ENCODE peak calls at places on chromosomes 7 and 10, in four cellular contexts. D is IMR-90, P is H1, J is neuronal stem cell. O is an unnamed sample.
A peak's percentile ranks its signal among the peaks of the same experiment; 100 is the strongest.

GRCh38 chr10:116124777-116125176 is 148.2 kb downstream of the GFRA1 start:
- DNase-seq in D (no peak), P (peak; percentile 39), J (no peak), O (no peak)

GRCh38 chr10:3143366-3143765 is 29.2 kb downstream of the PITRM1 start:
- DNase-seq in D (no peak), P (no peak), J (no peak), O (no peak)

GRCh38 chr10:89206402-89207180 is 526 bp downstream of the CH25H start:
- DNase-seq in D (peak; percentile 24), P (no peak), J (peak; percentile 8), O (no peak)

GRCh38 chr10:88169037-88169319 is 305.6 kb downstream of the PTEN start:
- DNase-seq in D (no peak), P (no peak), J (no peak), O (no peak)

GRCh38 chr10:72736176-72736795 is 44.3 kb downstream of the MCU start:
- DNase-seq in D (peak; percentile 49), P (no peak), J (no peak), O (peak; percentile 58)

GRCh38 chr10:33162248-33162575 is 172.3 kb downstream of the NRP1 start:
- DNase-seq in D (no peak), P (no peak), J (no peak), O (no peak)

GRCh38 chr10:13372524-13372923 is 24.4 kb upstream of the SEPHS1 start:
- DNase-seq in D (no peak), P (no peak), J (no peak), O (no peak)

GRCh38 chr10:14306201-14306600 is 24.5 kb downstream of the FRMD4A start:
- DNase-seq in D (no peak), P (no peak), J (no peak), O (no peak)

GRCh38 chr7:14021069-14021468 is 31.6 kb upstream of the ETV1 start:
- DNase-seq in D (peak; percentile 84), P (no peak), J (no peak), O (peak; percentile 27)

GRCh38 chr7:16846611-16847165 is 35.1 kb downstream of the AGR3 start:
- DNase-seq in D (no peak), P (no peak), J (no peak), O (no peak)

GRCh38 chr10:6501931-6502330 is 78.1 kb downstream of the PRKCQ start:
- DNase-seq in D (no peak), P (no peak), J (no peak), O (no peak)

GRCh38 chr10:43110318-43111071 is 27.8 kb upstream of the CSGALNACT2 start:
- DNase-seq in D (peak; percentile 57), P (no peak), J (no peak), O (peak; percentile 13)

GRCh38 chr10:96794786-96795733 is 37.0 kb upstream of the LCOR start:
- DNase-seq in D (no peak), P (no peak), J (no peak), O (no peak)

GRCh38 chr10:118581340-118581739 is 14.1 kb downstream of the PRLHR start:
- DNase-seq in D (no peak), P (no peak), J (no peak), O (no peak)

GRCh38 chr7:93551063-93551895 is 23.2 kb downstream of the CALCR start:
- DNase-seq in D (peak; percentile 56), P (no peak), J (peak; percentile 33), O (peak; percentile 74)

GRCh38 chr10:86334515-86335085 is 32.0 kb downstream of the GRID1 start:
- DNase-seq in D (no peak), P (peak; percentile 36), J (no peak), O (peak; percentile 80)

GRCh38 chr10:85420501-85421191 is 945.9 kb downstream of the GRID1 start:
- DNase-seq in D (no peak), P (peak; percentile 43), J (peak; percentile 73), O (peak; percentile 96)

GRCh38 chr10:114346176-114347031 is 57.9 kb downstream of the AFAP1L2 start:
- DNase-seq in D (no peak), P (no peak), J (no peak), O (no peak)

GRCh38 chr10:6951771-6952170 is 371.7 kb upstream of the PRKCQ start:
- DNase-seq in D (no peak), P (no peak), J (no peak), O (no peak)

GRCh38 chr7:78083466-78084120 is 285.0 kb downstream of the PHTF2 start:
- DNase-seq in D (peak; percentile 64), P (no peak), J (no peak), O (no peak)

GRCh38 chr7:2811476-2812118 is 32.5 kb downstream of the GNA12 start:
- DNase-seq in D (no peak), P (no peak), J (no peak), O (no peak)

GRCh38 chr10:69895759-69896158 is 94.1 kb downstream of the COL13A1 start:
- DNase-seq in D (peak; percentile 78), P (no peak), J (no peak), O (no peak)

GRCh38 chr7:101494602-101495329 is 132.1 kb downstream of the COL26A1 start:
- DNase-seq in D (no peak), P (no peak), J (no peak), O (peak; percentile 81)

GRCh38 chr10:48996-49395 is at the start of gene TUBB8:
- DNase-seq in D (no peak), P (no peak), J (no peak), O (no peak)

GRCh38 chr10:113304726-113305125 is 248.1 kb upstream of the HABP2 start:
- DNase-seq in D (no peak), P (no peak), J (no peak), O (peak; percentile 36)

GRCh38 chr7:157009170-157009777 is 1.2 kb downstream of the MNX1 start:
- DNase-seq in D (no peak), P (no peak), J (no peak), O (peak; percentile 73)

GRCh38 chr10:125117941-125118630 is 42.3 kb downstream of the CTBP2 start:
- DNase-seq in D (no peak), P (no peak), J (no peak), O (no peak)
- H3K4me1 ChIP-seq in D (peaks cover 24% of the 10 kb centered on the region), P (peaks cover 20% of the 10 kb centered on the region), J (peaks cover 6% of the 10 kb centered on the region), O (peaks cover 13% of the 10 kb centered on the region)

GRCh38 chr7:128791968-128792319 is at the start of gene CCDC136:
- DNase-seq in D (peak; percentile 27), P (no peak), J (no peak), O (no peak)
- H2BK15ac ChIP-seq in D (no peak within 1 kb of the TSS), P (no peak within 1 kb of the TSS), J (peak within 1 kb of the TSS; percentile 97), O (no peak within 1 kb of the TSS)

DNA sequence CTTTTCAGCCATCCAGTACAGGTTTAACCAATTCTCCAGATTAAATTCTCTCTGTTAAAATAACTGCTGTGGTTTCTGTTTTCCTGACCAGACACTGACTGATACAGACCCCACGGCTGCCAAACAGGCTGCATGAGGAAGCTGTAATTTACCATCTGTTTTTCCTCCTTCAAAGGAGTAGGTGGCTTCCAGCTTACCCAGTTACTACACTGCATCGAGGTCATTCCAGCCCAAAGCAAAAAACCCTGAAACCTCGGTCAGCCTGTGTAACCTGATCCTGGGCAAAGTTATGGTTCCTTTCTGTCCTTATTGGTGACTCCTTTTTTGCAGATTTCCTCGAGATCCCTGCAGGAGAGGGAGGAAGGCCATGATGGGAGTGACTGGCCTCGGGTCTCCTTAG is 27.9 kb upstream of the LOXL4 start:
- DNase-seq in D (peak; percentile 49), P (no peak), J (no peak), O (peak; percentile 22)
- H3K4me3 ChIP-seq in D (no peak overlapping the region), P (no peak overlapping the region), J (no peak overlapping the region), O (no peak overlapping the region)

GRCh38 chr7:44615793-44616192 is 9.4 kb downstream of the OGDH start:
- DNase-seq in D (no peak), P (no peak), J (no peak), O (no peak)
- H3K4me1 ChIP-seq in D (peaks cover 5% of the 10 kb centered on the region), P (no peaks in the 10 kb centered on the region), J (no peaks in the 10 kb centered on the region), O (peaks cover 3% of the 10 kb centered on the region)

GRCh38 chr7:250523-250922 is 39.4 kb upstream of the FOXL3 start:
- DNase-seq in D (no peak), P (no peak), J (no peak), O (no peak)
- H2BK15ac ChIP-seq in D (no peak overlapping the region), P (no peak overlapping the region), J (no peak overlapping the region), O (no peak overlapping the region)

GRCh38 chr10:99533496-99534455 is 1.0 kb downstream of the NKX2-3 start:
- DNase-seq in D (no peak), P (no peak), J (no peak), O (no peak)
- H3K4me3 ChIP-seq in D (no peak overlapping the region), P (no peak overlapping the region), J (no peak overlapping the region), O (no peak overlapping the region)

GRCh38 chr7:73735526-73735905 is 3.1 kb downstream of the ABHD11 start:
- DNase-seq in D (no peak), P (no peak), J (no peak), O (no peak)
- H3K4me1 ChIP-seq in D (peaks cover 7% of the 10 kb centered on the region), P (no peaks in the 10 kb centered on the region), J (peaks cover 8% of the 10 kb centered on the region), O (peaks cover 2% of the 10 kb centered on the region)

DNA sequence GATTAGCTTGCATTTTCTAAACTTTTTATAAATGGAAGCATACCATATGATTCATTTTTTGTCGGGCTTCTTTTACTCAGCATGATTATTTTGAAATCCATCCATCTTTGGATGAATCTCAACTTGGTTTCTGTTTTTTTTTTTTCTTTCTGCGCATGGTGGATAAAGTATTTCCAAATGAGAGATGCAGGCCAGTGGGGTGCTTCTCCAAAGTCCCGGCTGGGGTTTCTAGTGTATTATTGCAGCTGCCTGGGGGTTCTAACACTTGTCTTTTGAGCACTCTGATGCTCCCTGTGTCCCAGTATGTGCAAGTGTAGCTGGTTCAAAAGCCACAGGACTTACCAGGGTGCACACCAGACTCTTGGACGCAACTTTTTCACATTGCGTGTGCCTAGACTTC is 70.9 kb upstream of the LOXL4 start:
- DNase-seq in D (peak; percentile 20), P (no peak), J (no peak), O (no peak)
- H2BK15ac ChIP-seq in D (no peak overlapping the region), P (no peak overlapping the region), J (no peak overlapping the region), O (no peak overlapping the region)